ENCODE peak calls at places on chromosomes 11 and 22, in ten cellular contexts. M, R, K, V, N, B, D, G, A and P are unnamed samples.

GRCh38 chr11:3664032-3664630 is 7.1 kb downstream of the CHRNA10 start:
- DNase-seq in N (no peak), G (no peak), M (no peak), D (no peak), V (no peak), B (no peak), K (no peak), R (no peak), A (no peak), P (no peak)

GRCh38 chr11:61587541-61587941 is 6.7 kb upstream of the SYT7 start:
- DNase-seq in R (peak; percentile 54), A (peak; percentile 45), G (peak; percentile 80), K (peak; percentile 51), V (no peak), N (no peak), B (no peak), D (peak; percentile 90), M (peak; percentile 79), P (peak; percentile 58)

GRCh38 chr11:46382644-46383403 is 1.4 kb downstream of the MDK start:
- DNase-seq in B (peak; percentile 83), R (no peak), A (no peak), N (peak; percentile 30), V (no peak), D (peak; percentile 89), M (peak; percentile 56), K (no peak), G (peak; percentile 74), P (no peak)

GRCh38 chr11:106152824-106153223 is 75.4 kb downstream of the AASDHPPT start:
- DNase-seq in A (no peak), K (no peak), M (no peak), N (no peak), D (no peak), V (no peak), B (no peak), G (no peak), R (no peak), P (no peak)

GRCh38 chr11:44949160-44950035 is 1.3 kb downstream of the TP53I11 start:
- DNase-seq in N (peak; percentile 58), G (peak; percentile 88), K (no peak), V (no peak), B (peak; percentile 84), R (peak; percentile 68), D (peak; percentile 87), M (no peak), A (no peak), P (peak; percentile 18)

GRCh38 chr11:10785146-10785474 is 23.6 kb downstream of the EIF4G2 start:
- DNase-seq in D (no peak), M (no peak), B (no peak), R (no peak), K (no peak), G (no peak), A (no peak), N (no peak), V (no peak), P (no peak)

GRCh38 chr11:134126197-134126822 is 57.4 kb downstream of the JAM3 start:
- DNase-seq in K (no peak), M (no peak), N (peak; percentile 72), D (peak; percentile 28), G (no peak), R (no peak), A (no peak), B (peak; percentile 50), V (peak; percentile 33), P (no peak)

GRCh38 chr11:70557742-70558485 is 159.6 kb downstream of the CTTN start:
- DNase-seq in D (no peak), B (no peak), A (no peak), V (no peak), M (no peak), R (no peak), N (no peak), G (no peak), K (no peak), P (no peak)

DNA sequence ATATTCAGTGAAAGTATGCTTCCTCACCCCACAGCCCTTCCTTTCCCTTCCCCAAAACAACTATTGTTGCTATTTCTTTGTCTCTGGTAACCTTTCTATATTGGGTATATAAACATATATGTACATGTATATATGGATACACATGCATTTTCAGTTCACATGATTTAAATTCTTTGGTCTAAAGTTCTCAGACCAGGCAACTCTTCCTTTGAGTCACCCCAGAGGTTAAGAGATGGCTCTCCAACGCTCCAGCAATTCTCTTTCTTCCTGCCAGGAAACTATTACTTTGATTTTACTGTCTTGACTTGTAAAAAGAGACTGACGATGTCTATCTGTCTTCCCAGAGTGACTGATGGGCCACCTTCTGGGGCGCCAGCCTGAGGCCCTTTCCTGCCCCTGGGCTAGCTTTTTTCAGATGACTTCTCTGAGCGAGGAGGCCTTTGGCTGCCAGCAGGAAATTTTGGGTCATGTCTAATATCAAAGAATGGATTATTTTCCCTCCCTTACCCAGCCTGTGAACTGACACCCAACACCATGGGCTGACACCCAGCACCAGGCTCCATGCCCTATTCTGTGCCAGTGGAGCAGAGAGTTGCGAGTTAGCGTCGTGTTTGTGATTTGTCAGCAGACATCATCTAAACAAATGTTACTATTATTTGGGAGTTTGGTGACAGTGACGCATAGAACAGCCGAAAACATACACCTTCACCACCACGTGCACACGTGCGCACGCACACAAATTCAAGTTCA is 14.4 kb upstream of the ST3GAL4 start:
- DNase-seq in V (no peak), A (no peak), R (no peak), B (no peak), D (no peak), G (peak; percentile 24), K (no peak), N (no peak), M (no peak), P (no peak)
- TF ChIP-seq POLR2AphosphoS5 in V (no peak), A (no peak), R (no peak), B (no peak), D (no peak), G (no peak), K (no peak), N (no peak), M (no peak), P (no peak)

DNA sequence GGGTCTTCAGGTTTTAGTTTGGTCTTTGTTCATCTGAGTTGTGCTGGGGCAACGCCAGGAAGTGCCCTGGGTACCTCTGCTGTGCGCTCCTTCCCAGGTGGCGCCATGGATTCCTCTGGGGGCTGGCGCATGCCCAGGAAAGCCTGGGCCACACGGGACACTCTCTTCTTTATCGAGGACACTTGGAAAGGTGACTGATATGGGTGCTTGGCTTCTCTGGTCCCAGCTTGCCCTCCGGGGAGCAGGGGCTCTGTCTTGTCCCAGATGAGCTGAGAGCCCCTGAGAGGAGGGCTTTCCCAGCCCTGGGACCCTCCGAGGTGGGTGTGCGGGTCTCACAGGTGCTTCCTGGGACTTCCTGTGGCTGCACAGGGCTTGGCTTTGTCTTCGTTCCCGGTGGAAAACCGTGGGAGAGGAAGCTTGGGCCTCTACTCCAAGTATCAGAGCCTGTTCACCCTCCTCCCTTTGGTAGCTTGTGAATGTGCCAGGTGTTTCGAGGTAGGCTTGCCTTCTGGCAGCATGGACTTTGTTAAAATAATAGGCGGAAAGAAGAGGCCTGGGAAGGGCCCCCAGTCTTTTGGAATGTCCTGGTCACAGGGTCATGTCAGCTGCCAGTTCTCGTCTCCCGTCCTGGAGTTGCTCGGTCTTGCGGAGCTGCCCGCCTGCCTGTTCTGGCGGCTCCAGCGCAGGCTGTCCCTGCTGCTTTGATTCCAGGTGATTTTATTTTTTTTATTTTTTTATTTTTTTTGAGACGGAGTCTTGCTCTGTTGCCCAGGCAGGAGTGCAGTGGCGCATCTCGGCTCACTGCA is 10.1 kb upstream of the NEAT1 start:
- DNase-seq in V (no peak), R (no peak), B (no peak), M (peak; percentile 62), N (no peak), G (peak; percentile 59), A (peak; percentile 61), K (no peak), D (no peak), P (no peak)
- H3K27ac ChIP-seq in V (no peak overlapping the region), R (no peak overlapping the region), B (no peak overlapping the region), M (no peak overlapping the region), N (no peak overlapping the region), G (no peak overlapping the region), A (peak overlapping the region; percentile 79), K (peak overlapping the region; percentile 49), D (no peak overlapping the region), P (no peak overlapping the region)

GRCh38 chr22:45480717-45481116 is 22.0 kb upstream of the FBLN1 start:
- DNase-seq in N (no peak), V (no peak), B (no peak), G (no peak), A (no peak), K (no peak), M (no peak), R (no peak), D (no peak), P (no peak)

GRCh38 chr22:45483319-45483718 is 19.4 kb upstream of the FBLN1 start:
- DNase-seq in N (no peak), B (no peak), K (no peak), M (no peak), A (no peak), D (no peak), R (no peak), V (no peak), G (peak; percentile 34), P (no peak)

GRCh38 chr22:45483918-45484499 is 18.7 kb upstream of the FBLN1 start:
- DNase-seq in A (no peak), G (peak; percentile 7), N (no peak), D (no peak), M (no peak), K (no peak), R (no peak), V (no peak), B (no peak), P (no peak)

GRCh38 chr22:45481661-45482060 is 21.0 kb upstream of the FBLN1 start:
- DNase-seq in R (no peak), D (no peak), N (no peak), M (no peak), B (no peak), A (no peak), K (no peak), V (no peak), G (peak; percentile 3), P (no peak)

DNA sequence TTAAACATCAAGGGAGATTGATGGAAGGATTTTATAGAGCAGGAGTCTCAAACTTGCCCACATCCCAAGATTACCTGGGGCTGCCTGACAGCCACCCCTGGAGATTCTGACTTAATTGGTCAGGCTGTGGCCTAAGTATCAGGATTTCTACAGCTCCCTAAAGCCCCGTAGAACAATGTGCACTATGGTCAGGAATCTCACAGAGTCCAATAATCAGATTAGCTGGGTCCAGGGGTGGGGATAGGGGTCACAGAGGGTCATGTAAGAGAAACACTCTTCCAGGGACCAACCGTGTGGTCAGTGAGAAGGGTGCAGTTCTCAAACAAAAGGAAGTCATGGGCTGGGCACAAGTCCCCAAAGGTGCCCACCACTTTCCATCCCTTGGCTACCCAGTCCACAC is 20.5 kb upstream of the FBLN1 start:
- DNase-seq in A (no peak), M (no peak), G (peak; percentile 8), B (no peak), V (no peak), D (no peak), K (no peak), R (no peak), N (no peak), P (no peak)
- H3K27me3 ChIP-seq in A (no peaks in the 10 kb centered on the region), M (no peaks in the 10 kb centered on the region), G (no peaks in the 10 kb centered on the region), B (no peaks in the 10 kb centered on the region), V (no peaks in the 10 kb centered on the region), D (no peaks in the 10 kb centered on the region), K (peaks cover 14% of the 10 kb centered on the region), R (no peaks in the 10 kb centered on the region), N (no peaks in the 10 kb centered on the region), P (no peaks in the 10 kb centered on the region)

DNA sequence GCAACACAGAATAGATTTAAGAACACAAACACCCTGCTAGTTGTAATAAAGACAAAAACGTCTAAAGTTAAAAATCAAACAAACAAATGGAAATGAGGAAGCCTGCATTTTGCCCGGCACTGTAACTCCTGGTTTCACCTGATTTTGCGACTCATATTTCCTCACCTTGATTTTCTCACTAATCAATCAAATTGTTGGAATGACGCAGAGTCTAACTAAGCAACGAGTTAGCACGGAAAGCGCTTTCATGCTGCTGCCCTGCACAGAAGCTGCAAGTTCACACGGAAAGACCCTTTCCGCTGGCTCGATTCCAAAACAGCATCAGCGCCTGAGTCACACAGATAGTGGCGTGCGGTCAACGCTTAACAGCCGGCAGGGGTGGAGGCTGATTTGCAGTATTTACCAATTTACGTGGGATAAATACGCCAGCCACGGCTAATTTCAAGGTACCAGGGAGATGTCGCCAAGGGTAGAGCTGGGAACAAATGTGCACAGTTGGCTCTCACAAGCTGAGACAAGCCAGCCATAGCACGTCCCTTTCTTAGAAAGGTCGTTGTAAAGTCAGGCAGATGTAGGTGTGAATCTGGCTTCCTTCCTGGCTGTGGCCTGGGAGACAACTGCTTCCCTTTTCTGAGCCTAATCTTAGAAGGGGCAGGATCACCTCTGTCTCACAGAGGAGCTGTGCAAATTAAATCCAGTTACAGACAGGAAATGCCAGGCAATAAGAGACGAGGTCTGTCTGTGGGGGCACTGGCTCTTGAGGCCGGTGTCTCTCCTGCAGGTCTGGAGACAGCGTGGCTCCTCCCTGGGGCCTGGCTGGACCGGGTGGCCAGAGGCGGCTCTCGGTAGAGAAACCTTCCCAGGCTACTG is 76.9 kb upstream of the TTLL12 start:
- DNase-seq in K (peak; percentile 74), N (peak; percentile 97), A (peak; percentile 42), V (no peak), G (peak; percentile 88), M (no peak), D (no peak), B (peak; percentile 66), R (peak; percentile 69), P (peak; percentile 22)
- TF ChIP-seq POLR2AphosphoS5 in K (no peak), N (peak; percentile 33), A (no peak), V (no peak), G (peak; percentile 71), M (no peak), D (no peak), B (no peak), R (no peak), P (no peak)